ENCODE peak calls at places on chromosomes 5 and 9, in five cellular contexts. H, R, T, Q and N are unnamed samples.

GRCh38 chr5:9445989-9446388 is 99.9 kb downstream of the SEMA5A start:
- DNase-seq in R (no peak), T (no peak), Q (no peak), H (peak; percentile 45), N (no peak)

GRCh38 chr5:92779536-92779935 is 801.5 kb downstream of the NR2F1-AS1 start:
- DNase-seq in R (peak; percentile 1), Q (no peak), T (no peak), H (no peak), N (no peak)

GRCh38 chr9:81522721-81523551 is 166.4 kb downstream of the TLE1 start:
- DNase-seq in R (peak; percentile 64), Q (peak; percentile 42), T (peak; percentile 39), H (peak; percentile 78), N (peak; percentile 73)

GRCh38 chr9:81871695-81872094 is 56.5 kb upstream of the SPATA31D4 start:
- DNase-seq in Q (no peak), R (no peak), T (no peak), H (peak; percentile 70), N (peak; percentile 74)

GRCh38 chr9:137205126-137206069 is at the start of the genes NDOR1 and TMEM203:
- DNase-seq in T (peak; percentile 91), H (peak; percentile 71), R (peak; percentile 100), Q (peak; percentile 93), N (peak; percentile 69)

GRCh38 chr9:89993678-89994630 is 389.1 kb downstream of the GADD45G start:
- DNase-seq in Q (peak; percentile 81), R (peak; percentile 47), T (no peak), H (no peak), N (peak; percentile 41)

GRCh38 chr5:137688248-137688840 is 47.5 kb downstream of the KLHL3 start:
- DNase-seq in T (no peak), H (no peak), Q (no peak), R (no peak), N (peak; percentile 49)

GRCh38 chr9:96006961-96007360 is 131.5 kb downstream of the ERCC6L2 start:
- DNase-seq in R (no peak), Q (no peak), H (no peak), T (no peak), N (peak; percentile 30)

GRCh38 chr5:132237670-132238069 is 10.0 kb upstream of the P4HA2 start:
- DNase-seq in H (no peak), T (no peak), R (no peak), Q (peak; percentile 13), N (no peak)

GRCh38 chr9:21331676-21332402 is 3.4 kb downstream of the KLHL9 start:
- DNase-seq in R (no peak), Q (no peak), T (no peak), H (peak; percentile 45), N (peak; percentile 13)

GRCh38 chr9:125089331-125089730 is 54.0 kb downstream of the SCAI start:
- DNase-seq in H (no peak), Q (no peak), R (no peak), T (no peak), N (no peak)

GRCh38 chr9:125085703-125086477 is 57.4 kb downstream of the SCAI start:
- DNase-seq in T (peak; percentile 39), Q (no peak), H (no peak), R (no peak), N (no peak)

GRCh38 chr9:125088752-125089151 is 54.6 kb downstream of the SCAI start:
- DNase-seq in R (no peak), H (no peak), Q (no peak), T (no peak), N (no peak)

GRCh38 chr9:125095821-125096443 is 47.4 kb downstream of the SCAI start:
- DNase-seq in R (no peak), T (no peak), Q (no peak), H (no peak), N (no peak)

DNA sequence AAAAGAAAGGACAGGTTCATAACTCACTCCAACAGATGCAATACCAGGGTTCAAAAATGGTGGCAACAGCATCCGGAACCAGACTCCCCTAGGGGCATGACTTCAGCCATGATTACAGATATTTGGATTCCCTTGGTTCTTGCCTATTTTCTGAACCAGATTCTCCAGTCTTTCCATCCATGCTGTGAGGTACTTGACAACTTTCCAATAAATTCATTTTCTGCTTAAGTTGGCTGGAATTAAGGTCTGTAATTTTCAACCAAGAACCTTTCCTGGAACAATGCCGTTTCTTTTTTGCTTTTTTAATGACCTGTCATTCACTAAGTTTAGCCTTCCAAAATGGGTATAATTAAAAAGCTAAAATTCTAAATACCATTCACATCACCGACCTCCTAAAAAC is 52.2 kb downstream of the SCAI start:
- DNase-seq in H (no peak), T (no peak), Q (no peak), R (no peak), N (no peak)
- H3K4me3 ChIP-seq in H (no peak overlapping the region), T (no peak overlapping the region), Q (no peak overlapping the region), R (no peak overlapping the region), N (no peak overlapping the region)

GRCh38 chr5:142551242-142552067 is 134.4 kb downstream of the FGF1 start:
- DNase-seq in Q (no peak), R (peak; percentile 79), H (no peak), T (no peak), N (peak; percentile 20)
- H3K4me3 ChIP-seq in Q (no peak overlapping the region), R (peak overlapping the region; percentile 28), H (no peak overlapping the region), T (no peak overlapping the region), N (peak overlapping the region; percentile 35)

DNA sequence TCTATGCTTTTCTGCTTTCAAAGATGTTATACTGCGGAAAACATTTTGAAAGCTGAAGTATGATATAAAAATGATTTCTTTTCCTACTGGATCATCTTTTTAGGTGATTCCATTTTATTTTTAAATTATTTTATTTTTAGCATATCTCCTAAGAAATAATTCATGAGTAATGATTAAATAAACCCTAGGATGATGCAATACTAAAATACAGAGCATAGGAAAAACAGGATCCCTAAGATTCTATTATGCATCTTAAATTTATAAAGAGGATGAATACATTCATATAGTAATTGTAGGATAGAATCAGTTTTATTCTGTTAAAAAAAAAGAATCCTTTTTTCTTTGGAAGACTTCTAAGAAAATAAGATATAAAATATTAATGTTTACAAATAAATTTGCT is 10.9 kb downstream of the POLK start:
- DNase-seq in Q (no peak), T (no peak), H (peak; percentile 32), R (no peak), N (no peak)
- H3K4me3 ChIP-seq in Q (no peak overlapping the region), T (no peak overlapping the region), H (no peak overlapping the region), R (no peak overlapping the region), N (no peak overlapping the region)

DNA sequence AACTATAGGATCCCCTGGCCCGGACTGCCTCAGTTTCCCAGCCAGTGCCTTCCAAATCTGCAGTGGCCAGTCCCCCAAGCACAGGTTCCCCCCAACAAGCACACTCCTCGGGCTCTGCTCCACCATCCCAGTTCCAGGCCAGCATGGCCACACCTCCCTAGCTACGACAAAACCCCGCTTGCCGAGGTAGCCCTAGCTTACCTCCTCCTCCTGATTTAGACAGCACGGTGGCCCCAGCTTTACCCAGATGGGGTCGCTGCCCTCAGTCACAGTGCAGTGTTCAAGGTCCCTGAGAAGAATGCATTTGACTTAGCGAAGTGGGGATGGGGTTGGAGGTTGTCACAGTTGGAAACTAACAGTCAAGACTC is 40.8 kb upstream of the GARNL3 start:
- DNase-seq in H (no peak), Q (no peak), R (peak; percentile 71), T (no peak), N (no peak)
- H3K4me3 ChIP-seq in H (no peak overlapping the region), Q (peak overlapping the region; percentile 82), R (peak overlapping the region; percentile 73), T (peak overlapping the region; percentile 75), N (peak overlapping the region; percentile 20)

GRCh38 chr5:171966270-171966669 is 40.2 kb downstream of the FBXW11 start:
- DNase-seq in H (no peak), R (no peak), T (peak; percentile 29), Q (no peak), N (no peak)
- H3K4me3 ChIP-seq in H (no peak overlapping the region), R (no peak overlapping the region), T (no peak overlapping the region), Q (no peak overlapping the region), N (no peak overlapping the region)

DNA sequence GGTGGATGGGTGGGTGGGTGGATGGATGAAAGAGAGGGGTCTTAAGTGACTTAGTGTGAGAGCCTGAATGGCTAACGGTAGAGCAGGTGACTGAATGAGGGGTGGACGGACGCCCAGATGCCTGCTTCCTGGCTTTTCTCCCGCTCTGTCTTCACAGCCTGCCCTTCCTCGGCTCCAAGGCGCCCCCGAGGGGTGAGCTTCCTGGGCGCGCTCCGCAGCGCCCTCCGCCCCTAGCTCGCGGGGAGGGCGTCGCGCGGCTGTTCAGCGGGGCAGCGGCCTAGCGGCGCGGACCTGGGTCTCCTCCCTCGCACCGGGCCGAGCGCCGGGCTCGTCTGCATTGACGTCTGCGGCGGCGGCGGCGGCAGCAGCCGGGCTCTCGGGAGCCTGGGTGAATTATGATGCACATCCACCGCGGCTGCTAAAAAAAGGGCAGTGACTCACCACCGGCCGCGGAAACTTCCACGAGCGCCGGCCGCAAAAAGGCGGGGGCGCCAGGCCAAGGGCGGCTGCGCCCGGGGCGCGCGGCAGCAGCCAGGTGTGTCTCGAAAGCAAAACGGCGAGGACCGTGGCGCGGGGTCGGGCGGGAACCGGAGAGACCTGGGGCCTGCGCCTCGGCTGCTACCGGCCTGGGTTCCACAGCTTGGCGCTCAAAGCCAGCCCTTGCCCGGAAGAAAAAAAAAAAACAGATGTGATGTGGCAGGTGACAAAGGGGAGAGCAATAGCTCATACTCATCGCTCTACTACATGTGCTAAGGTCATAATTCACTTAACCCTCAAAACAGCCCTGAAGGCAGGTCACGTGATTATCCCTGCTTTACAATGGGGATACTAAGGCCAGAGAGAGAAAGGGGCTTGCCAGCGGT is 143.0 kb upstream of the ADRA1B start:
- DNase-seq in H (peak; percentile 84), T (no peak), R (peak; percentile 84), Q (peak; percentile 88), N (peak; percentile 84)
- H3K4me3 ChIP-seq in H (peak overlapping the region; percentile 59), T (no peak overlapping the region), R (peak overlapping the region; percentile 37), Q (peak overlapping the region; percentile 43), N (peak overlapping the region; percentile 44)